ENCODE peak calls at places on chromosome X, in five cellular contexts. O, A, U, N and H are unnamed samples.

GRCh38 chrX:47097018-47097417 is 18.8 kb downstream of the RGN start:
- DNase-seq in U (no peak), A (no peak), N (no peak), O (no peak), H (no peak)

GRCh38 chrX:24014388-24015018 is 12.5 kb downstream of the KLHL15 start:
- DNase-seq in N (no peak), A (no peak), O (no peak), U (peak), H (peak)

GRCh38 chrX:103081051-103081450 is 11.9 kb downstream of the NXF3 start:
- DNase-seq in U (no peak), A (no peak), O (no peak), N (no peak), H (no peak)

GRCh38 chrX:114924846-114925245 is 92.6 kb downstream of the IL13RA2 start:
- DNase-seq in O (no peak), U (no peak), N (peak), A (peak), H (no peak)

GRCh38 chrX:135688137-135688536 is 25.3 kb upstream of the CT45A1 start:
- DNase-seq in N (no peak), U (no peak), O (peak), A (no peak), H (no peak)

GRCh38 chrX:151396042-151396826 is 772 bp upstream of the VMA21 start:
- DNase-seq in O (no peak), N (peak), U (peak), A (peak), H (peak)

GRCh38 chrX:151225843-151226242 is 49.5 kb downstream of the GPR50 start:
- DNase-seq in A (no peak), O (no peak), U (no peak), N (no peak), H (no peak)

GRCh38 chrX:66015152-66015827 is 24.6 kb downstream of the VSIG4 start:
- DNase-seq in A (no peak), O (peak), U (no peak), N (no peak), H (peak)

GRCh38 chrX:116378961-116379360 is 57.4 kb upstream of the SLC6A14 start:
- DNase-seq in A (no peak), U (no peak), N (no peak), O (no peak), H (no peak)

GRCh38 chrX:106499473-106499872 is 112.3 kb upstream of the RADX start:
- DNase-seq in N (no peak), A (no peak), O (no peak), U (no peak), H (no peak)

GRCh38 chrX:131588995-131589394 is 45.1 kb downstream of the OR13H1 start:
- DNase-seq in U (peak), O (no peak), A (peak), N (no peak), H (no peak)

GRCh38 chrX:71989768-71990167 is 79.1 kb downstream of the NHSL2 start:
- DNase-seq in N (peak), A (peak), O (no peak), U (peak), H (no peak)

GRCh38 chrX:12372111-12372510 is 233.8 kb downstream of the FRMPD4 start:
- DNase-seq in U (peak), A (no peak), O (no peak), N (no peak), H (no peak)

GRCh38 chrX:129144172-129145038 is 378.9 kb downstream of the SMARCA1 start:
- DNase-seq in O (no peak), N (no peak), U (no peak), A (no peak), H (no peak)

GRCh38 chrX:15674514-15674898 is 9.9 kb upstream of the CLTRN start:
- DNase-seq in O (peak), N (peak), U (peak), A (peak), H (peak)

GRCh38 chrX:155888139-155888538 is 7.0 kb downstream of the VAMP7 start:
- DNase-seq in N (peak), O (no peak), A (peak), U (peak), H (no peak)

GRCh38 chrX:12170755-12171154 is 32.5 kb downstream of the FRMPD4 start:
- DNase-seq in N (no peak), A (no peak), U (no peak), O (no peak), H (no peak)

GRCh38 chrX:134460861-134461218 is 875 bp downstream of the HPRT1 start:
- DNase-seq in O (no peak), U (peak), N (no peak), A (peak), H (no peak)

GRCh38 chrX:72021975-72022374 is 109.7 kb downstream of the RTL5 start:
- DNase-seq in N (no peak), A (no peak), O (peak), U (peak), H (peak)

GRCh38 chrX:73668779-73669178 is 105.8 kb downstream of the CHIC1 start:
- DNase-seq in O (no peak), A (no peak), U (no peak), N (no peak), H (no peak)

GRCh38 chrX:776529-777230 is 146.1 kb downstream of the SHOX start:
- DNase-seq in O (no peak), N (no peak), U (no peak), A (no peak), H (no peak)

GRCh38 chrX:109839694-109840358 is 106.8 kb upstream of the ACSL4 start:
- DNase-seq in U (peak), O (no peak), N (no peak), A (no peak), H (no peak)

GRCh38 chrX:131812847-131813825 is 210.0 kb upstream of the STK26 start:
- DNase-seq in A (no peak), N (peak), O (no peak), U (peak), H (peak)

GRCh38 chrX:50691820-50692219 is 122.2 kb downstream of the SHROOM4 start:
- DNase-seq in O (peak), U (peak), A (peak), N (no peak), H (peak)

GRCh38 chrX:115459883-115460564 is 101.0 kb upstream of the PLS3 start:
- DNase-seq in N (no peak), O (no peak), U (no peak), A (peak), H (no peak)

GRCh38 chrX:35351212-35351611 is 408.6 kb downstream of the FAM47B start:
- DNase-seq in U (no peak), A (peak), O (no peak), N (no peak), H (no peak)

GRCh38 chrX:37380920-37381319 is 31.8 kb downstream of the PRRG1 start:
- DNase-seq in O (no peak), N (no peak), A (peak), U (peak), H (no peak)

GRCh38 chrX:97563531-97564133 is 679.9 kb downstream of the RPA4 start:
- DNase-seq in N (peak), O (no peak), A (peak), U (peak), H (peak)

GRCh38 chrX:2423293-2423692 is 77.5 kb downstream of the DHRSX start:
- DNase-seq in O (no peak), A (no peak), N (peak), U (peak), H (no peak)

GRCh38 chrX:132409780-132410556 is 78.9 kb downstream of the MBNL3 start:
- DNase-seq in O (no peak), U (no peak), A (no peak), N (no peak), H (no peak)

GRCh38 chrX:109847257-109848187 is 114.5 kb upstream of the ACSL4 start:
- DNase-seq in O (no peak), U (peak), A (peak), N (peak), H (no peak)

GRCh38 chrX:103356897-103357296 is 591 bp downstream of the TCEAL9 start:
- DNase-seq in N (no peak), U (no peak), O (peak), A (no peak), H (no peak)

GRCh38 chrX:50865311-50865710 is 45.2 kb upstream of the BMP15 start:
- DNase-seq in A (no peak), U (no peak), O (no peak), N (no peak), H (no peak)

GRCh38 chrX:135178636-135179035 is 7.4 kb upstream of the CT55 start:
- DNase-seq in N (no peak), U (no peak), A (no peak), O (no peak), H (no peak)

GRCh38 chrX:53494427-53494826 is 60.3 kb upstream of the HSD17B10 start:
- DNase-seq in U (peak), O (no peak), A (peak), N (no peak), H (no peak)

GRCh38 chrX:14056201-14056600 is 26.5 kb upstream of the GEMIN8 start:
- DNase-seq in U (no peak), A (no peak), N (no peak), O (no peak), H (no peak)

GRCh38 chrX:14050704-14051103 is 21.0 kb upstream of the GEMIN8 start:
- DNase-seq in N (no peak), U (peak), A (no peak), O (no peak), H (no peak)

GRCh38 chrX:14051416-14051815 is 21.7 kb upstream of the GEMIN8 start:
- DNase-seq in U (peak), N (no peak), O (no peak), A (no peak), H (no peak)
- TF ChIP-seq CTCF in U (no peak), N (no peak), O (no peak), A (no peak), H (no peak)

DNA sequence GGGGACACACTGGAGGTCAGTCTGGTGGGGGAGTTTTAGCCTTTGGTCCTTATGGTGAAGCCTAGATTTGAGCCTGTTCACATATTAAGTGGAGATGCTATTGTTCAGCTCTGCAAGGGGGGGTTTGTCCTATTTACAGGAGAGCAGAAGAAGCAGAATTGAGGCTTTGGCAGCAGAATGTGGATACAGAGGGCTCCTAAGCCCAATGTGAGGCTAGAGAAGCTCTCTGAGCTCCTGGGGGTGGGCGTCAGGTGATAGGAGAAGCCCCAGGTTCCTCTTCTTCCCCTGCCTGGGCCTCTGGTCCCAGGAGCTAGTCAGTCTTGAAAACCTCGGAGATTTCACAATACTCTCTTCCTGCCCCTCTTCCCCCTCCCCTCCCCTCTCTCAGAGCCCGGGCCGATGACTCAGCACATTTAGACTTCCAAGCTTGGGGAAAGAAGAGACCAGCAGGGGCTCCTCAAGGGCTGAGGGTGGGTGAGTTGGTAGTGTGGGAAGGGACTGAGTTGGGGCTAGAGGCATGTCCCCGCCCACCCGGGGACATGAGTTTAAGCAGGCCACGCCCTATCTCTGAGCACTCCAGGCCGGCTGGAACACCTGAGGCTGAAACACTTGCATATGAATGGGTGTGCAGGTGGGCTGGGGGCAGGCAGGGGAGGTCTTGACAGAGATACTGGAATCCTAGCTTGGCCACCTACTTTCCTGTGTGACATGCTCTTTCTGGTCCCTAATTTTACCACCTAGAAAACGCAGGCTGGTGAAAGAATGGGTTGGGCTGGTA is 3.4 kb downstream of the TFE3 start:
- DNase-seq in A (peak), O (peak), N (peak), U (peak), H (peak)
- TF ChIP-seq CTCF in A (no peak), O (no peak), N (peak), U (peak), H (no peak)

GRCh38 chrX:19907794-19908193 is 20.4 kb upstream of the SH3KBP1 start:
- DNase-seq in U (no peak), O (no peak), N (no peak), A (no peak), H (no peak)
- TF ChIP-seq CTCF in U (peak), O (no peak), N (no peak), A (no peak), H (no peak)

DNA sequence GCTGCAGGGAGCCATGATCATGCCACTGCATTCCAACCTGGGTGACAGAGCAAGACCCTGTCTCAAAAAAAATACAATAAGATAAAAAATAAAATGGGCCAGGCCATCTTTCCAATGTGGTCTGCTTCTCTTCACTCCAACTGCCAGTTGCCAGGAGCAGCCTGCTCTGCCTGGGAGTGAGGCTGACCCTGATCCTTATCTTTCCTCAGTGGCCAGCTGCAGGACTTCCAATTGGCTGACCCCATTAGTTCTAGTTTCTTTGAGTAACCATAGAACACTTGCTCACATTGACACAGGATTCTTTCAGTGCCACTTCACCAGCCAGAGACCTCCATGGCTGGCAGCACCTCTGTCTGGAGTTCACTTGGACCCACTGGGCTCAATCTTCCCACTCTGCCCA is 258.6 kb downstream of the MID1IP1 start:
- DNase-seq in A (no peak), N (no peak), U (no peak), O (no peak), H (no peak)
- TF ChIP-seq CTCF in A (no peak), N (no peak), U (no peak), O (no peak), H (no peak)

GRCh38 chrX:64642482-64642881 is 247.2 kb upstream of the MTMR8 start:
- DNase-seq in N (no peak), A (no peak), U (no peak), O (peak), H (no peak)
- TF ChIP-seq CTCF in N (no peak), A (no peak), U (peak), O (peak), H (no peak)